ENCODE peak calls at places on chromosomes 1 and 21, in eight cellular contexts. D is endothelial cell of umbilical vein, U is GM10248, E is bronchial epithelial cell, N is astrocyte of the spinal cord, R is brain microvascular endothelial cell, J is transverse colon, Y is nephron progenitor cell. O is an unnamed sample.

GRCh38 chr1:154955039-154955717 is 721 bp downstream of the PBXIP1 start:
- DNase-seq in N (peak), U (peak), Y (peak), R (peak), D (peak), J (peak), E (peak), O (peak)

GRCh38 chr1:167635233-167635648 is 5.2 kb downstream of the RCSD1 start:
- DNase-seq in N (no peak), D (no peak), R (peak), U (no peak), J (no peak), Y (peak), E (no peak), O (peak)

GRCh38 chr1:159774465-159774864 is 6.3 kb upstream of the DUSP23 start:
- DNase-seq in J (no peak), R (no peak), E (no peak), N (no peak), Y (no peak), U (no peak), D (peak), O (no peak)

GRCh38 chr1:9710037-9710436 is 58.5 kb downstream of the PIK3CD start:
- DNase-seq in D (no peak), U (no peak), J (no peak), Y (no peak), N (no peak), R (no peak), E (no peak), O (no peak)

GRCh38 chr1:182301467-182302198 is 90.0 kb downstream of the GLUL start:
- DNase-seq in U (no peak), D (no peak), N (peak), E (peak), J (peak), Y (no peak), R (no peak), O (no peak)

GRCh38 chr1:3609016-3609768 is 2.1 kb downstream of the MEGF6 start:
- DNase-seq in N (no peak), J (no peak), Y (no peak), U (no peak), D (no peak), R (no peak), E (no peak), O (no peak)

GRCh38 chr21:34536820-34537219 is 24.8 kb upstream of the KCNE1 start:
- DNase-seq in R (no peak), D (no peak), U (no peak), Y (no peak), N (peak), J (no peak), E (peak), O (no peak)

GRCh38 chr21:17769049-17769845 is 49.9 kb downstream of the C21orf91 start:
- DNase-seq in E (peak), R (no peak), Y (no peak), U (no peak), D (no peak), N (peak), J (no peak), O (no peak)

GRCh38 chr1:228365321-228366061 is 41.1 kb downstream of the TRIM11 start:
- DNase-seq in U (no peak), R (no peak), J (no peak), N (no peak), E (no peak), Y (no peak), D (no peak), O (no peak)

GRCh38 chr21:32717851-32718316 is 9.9 kb downstream of the SYNJ1 start:
- DNase-seq in N (peak), Y (no peak), R (no peak), U (no peak), D (no peak), E (peak), J (no peak), O (no peak)

GRCh38 chr1:2208309-2209239 is 14.0 kb upstream of the FAAP20 start:
- DNase-seq in U (no peak), N (peak), D (peak), Y (peak), E (peak), R (peak), J (peak), O (no peak)

GRCh38 chr1:74570797-74571492 is 58.5 kb upstream of the LRRC53 start:
- DNase-seq in D (no peak), J (no peak), N (no peak), R (no peak), Y (peak), E (no peak), U (no peak), O (peak)

GRCh38 chr1:109896681-109897080 is 14.0 kb upstream of the CSF1 start:
- DNase-seq in N (no peak), Y (no peak), J (no peak), D (no peak), E (no peak), R (no peak), U (no peak), O (no peak)

GRCh38 chr1:69572921-69573320 is 5.2 kb downstream of the LRRC7 start:
- DNase-seq in U (no peak), E (peak), J (no peak), D (peak), Y (no peak), R (no peak), N (no peak), O (no peak)

GRCh38 chr1:65167544-65167943 is 19.5 kb downstream of the AK4 start:
- DNase-seq in D (no peak), J (no peak), R (no peak), E (no peak), Y (no peak), U (no peak), N (no peak), O (no peak)

GRCh38 chr21:15164678-15165303 is 100.0 kb upstream of the NRIP1 start:
- DNase-seq in D (no peak), U (no peak), E (peak), Y (no peak), R (no peak), N (no peak), J (peak), O (no peak)

GRCh38 chr1:200302192-200302892 is 107.5 kb downstream of the ZNF281 start:
- DNase-seq in E (peak), Y (peak), J (peak), U (peak), N (peak), D (peak), R (peak), O (peak)

GRCh38 chr1:91582431-91582921 is 81.8 kb downstream of the CDC7 start:
- DNase-seq in U (no peak), N (peak), D (peak), J (no peak), R (peak), Y (no peak), E (peak), O (no peak)

GRCh38 chr1:109718495-109718894 is 6.4 kb downstream of the GSTM5 start:
- DNase-seq in J (no peak), Y (no peak), R (no peak), E (no peak), D (peak), U (no peak), N (no peak), O (no peak)

GRCh38 chr1:36177589-36178463 is 21.9 kb downstream of the MAP7D1 start:
- DNase-seq in J (no peak), U (no peak), D (no peak), N (no peak), R (no peak), E (no peak), Y (peak), O (peak)

GRCh38 chr1:2240251-2241156 is 12.4 kb downstream of the SKI start:
- DNase-seq in E (peak), Y (no peak), J (peak), N (peak), D (no peak), U (no peak), R (no peak), O (no peak)

GRCh38 chr1:71695820-71696219 is 586.5 kb downstream of the NEGR1 start:
- DNase-seq in N (no peak), Y (no peak), D (no peak), E (peak), J (no peak), U (no peak), R (no peak), O (no peak)

GRCh38 chr1:88736633-88737248 is 52.7 kb downstream of the PKN2 start:
- DNase-seq in N (peak), R (peak), Y (no peak), D (peak), U (no peak), E (peak), J (no peak), O (peak)

GRCh38 chr1:68442822-68443556 is 6.8 kb downstream of the RPE65 start:
- DNase-seq in D (peak), R (peak), E (peak), Y (peak), U (peak), J (peak), N (peak), O (no peak)

GRCh38 chr1:100404816-100405215 is 52.5 kb downstream of the CDC14A start:
- DNase-seq in E (peak), D (no peak), R (no peak), J (no peak), N (no peak), U (no peak), Y (no peak), O (no peak)

GRCh38 chr1:7435276-7436055 is 335.6 kb upstream of the VAMP3 start:
- DNase-seq in U (no peak), J (no peak), N (no peak), E (no peak), Y (no peak), D (no peak), R (no peak), O (no peak)

GRCh38 chr1:41795205-41795762 is 123.4 kb downstream of the HIVEP3 start:
- DNase-seq in E (peak), Y (no peak), J (no peak), U (no peak), N (peak), D (peak), R (peak), O (no peak)
- TF ChIP-seq CTCF in E (peak), Y (no peak), J (no peak), U (no peak), N (peak), D (no peak), R (peak), O (no peak)

DNA sequence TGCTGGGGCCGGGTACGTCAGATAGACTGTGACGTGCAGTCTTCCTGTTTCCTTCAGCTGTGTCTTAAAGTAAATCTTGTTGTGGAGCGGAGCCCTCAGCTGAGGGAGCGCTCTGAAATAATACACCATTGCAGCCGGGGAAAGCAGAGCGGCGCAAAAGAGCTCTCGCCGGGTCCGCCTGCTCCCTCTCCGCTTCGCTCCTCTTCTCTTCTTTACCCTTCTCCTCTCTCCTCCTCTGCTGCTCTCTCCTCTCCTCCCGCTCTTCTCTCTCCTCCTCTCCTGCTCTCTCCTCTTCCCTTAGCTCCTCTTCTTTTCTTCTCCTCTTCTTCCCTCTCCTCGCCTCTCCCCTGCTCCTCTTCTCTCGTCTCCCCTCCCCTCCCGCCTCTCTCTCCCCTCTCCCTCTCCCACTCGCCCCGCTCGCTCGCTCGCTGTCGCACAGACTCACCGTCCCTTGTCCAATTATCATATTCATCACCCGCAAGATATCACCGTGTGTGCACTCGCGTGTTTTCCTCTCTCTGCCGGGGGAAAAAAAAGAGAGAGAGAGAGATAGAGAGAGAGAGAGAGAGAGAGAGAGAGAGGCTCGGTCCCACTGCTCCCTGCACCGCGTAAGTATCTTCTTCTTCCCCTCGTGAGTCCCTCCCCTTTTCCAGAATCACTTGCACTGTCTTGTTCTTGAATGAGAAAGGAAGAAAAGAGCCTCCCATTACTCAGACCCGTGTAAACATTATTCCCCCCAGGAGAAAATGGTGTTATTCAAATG is at the start of gene PROX1:
- DNase-seq in E (peak), D (peak), U (peak), J (peak), N (peak), R (peak), Y (peak), O (peak)
- TF ChIP-seq CTCF in E (peak), D (no peak), U (no peak), J (no peak), N (peak), R (peak), Y (no peak), O (no peak)

DNA sequence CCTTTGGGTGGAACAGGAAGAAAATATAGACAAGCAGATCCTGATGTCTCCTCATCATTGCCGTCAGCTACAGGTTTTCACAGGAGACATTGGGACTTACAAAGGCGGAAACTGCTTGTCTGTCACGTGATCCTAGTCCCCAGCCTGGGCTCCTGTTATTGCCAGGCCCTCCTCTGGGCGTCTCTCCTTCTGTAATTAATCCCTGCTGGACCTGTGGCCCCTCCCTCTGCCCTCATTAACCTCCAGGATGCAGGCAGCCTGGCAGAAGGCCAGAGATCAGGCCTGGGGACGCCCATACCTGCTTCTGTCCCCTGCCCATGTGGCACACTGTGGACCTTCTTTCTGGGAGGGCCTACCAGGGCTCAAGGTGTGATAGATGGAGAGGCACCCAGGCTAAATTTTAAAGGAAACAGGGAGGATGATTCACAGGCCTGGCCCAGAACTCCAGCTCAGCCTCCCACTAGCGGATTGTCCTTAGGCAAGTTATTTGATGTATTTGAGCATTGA is 2.4 kb downstream of the S100A5 start:
- DNase-seq in R (no peak), D (no peak), N (no peak), J (peak), U (no peak), E (peak), Y (no peak), O (peak)
- TF ChIP-seq CTCF in R (no peak), D (no peak), N (no peak), J (no peak), U (no peak), E (no peak), Y (no peak), O (no peak)

DNA sequence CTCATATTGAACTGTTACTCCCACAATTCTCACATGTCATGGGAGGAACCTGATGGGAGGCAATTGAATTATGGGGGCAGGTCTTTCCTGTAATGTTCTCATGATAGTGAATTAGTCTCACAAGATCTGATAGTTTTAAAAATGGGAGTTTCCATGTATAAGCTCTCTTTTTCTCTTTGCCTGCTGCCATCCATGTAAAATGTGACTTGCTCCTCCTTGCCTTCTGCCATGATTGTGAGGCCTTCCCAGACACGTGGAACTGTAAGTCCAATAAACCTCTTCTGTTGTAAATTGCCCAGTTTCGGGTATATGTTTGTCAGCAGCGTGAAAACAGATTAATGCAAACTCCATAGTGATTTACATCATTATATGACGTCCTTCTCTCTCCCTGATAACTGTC is 759.7 kb upstream of the RGS18 start:
- DNase-seq in D (no peak), E (no peak), J (no peak), N (no peak), R (no peak), Y (no peak), U (no peak), O (no peak)
- TF ChIP-seq CTCF in D (no peak), E (no peak), J (no peak), N (no peak), R (no peak), Y (no peak), U (no peak), O (no peak)

O was measured in glutamatergic neuron.